ENCODE peak calls at places on chromosomes 16 and 17, in seven cellular contexts. C, P, M, U, Z, X and V are unnamed samples.

GRCh38 chr16:66516808-66517585 is 32.9 kb downstream of the TK2 start:
- DNase-seq in P (peak), Z (peak), U (peak), X (peak), M (peak), C (peak), V (peak)

GRCh38 chr16:58039829-58040495 is 14.4 kb downstream of the MMP15 start:
- DNase-seq in M (no peak), U (no peak), X (no peak), Z (no peak), C (no peak), P (no peak), V (no peak)

GRCh38 chr17:34252138-34252889 is 2.8 kb upstream of the CCL2 start:
- DNase-seq in C (no peak), M (no peak), P (peak), Z (peak), X (peak), U (peak), V (no peak)

GRCh38 chr17:68013385-68013784 is 17.1 kb upstream of the C17orf58 start:
- DNase-seq in M (no peak), Z (no peak), U (no peak), C (no peak), P (no peak), X (no peak), V (no peak)

GRCh38 chr17:28763137-28763799 is 19.5 kb downstream of the TRAF4 start:
- DNase-seq in P (no peak), X (no peak), M (no peak), U (no peak), Z (no peak), C (no peak), V (no peak)

GRCh38 chr17:79933863-79934652 is 94.8 kb upstream of the CBX4 start:
- DNase-seq in U (peak), X (peak), P (peak), M (no peak), Z (no peak), C (no peak), V (no peak)

GRCh38 chr16:54266363-54266955 is 20.1 kb downstream of the IRX3 start:
- DNase-seq in Z (no peak), C (no peak), U (no peak), M (no peak), P (no peak), X (no peak), V (no peak)

GRCh38 chr17:40095944-40096791 is 4.2 kb downstream of the NR1D1 start:
- DNase-seq in P (no peak), U (no peak), X (peak), C (peak), Z (no peak), M (peak), V (peak)

GRCh38 chr16:54654429-54654828 is 276.2 kb upstream of the IRX5 start:
- DNase-seq in M (no peak), U (no peak), Z (no peak), P (no peak), X (no peak), C (no peak), V (no peak)

GRCh38 chr17:40351185-40352043 is 13.1 kb downstream of the GJD3 start:
- DNase-seq in M (no peak), C (no peak), P (no peak), Z (no peak), U (no peak), X (no peak), V (no peak)

GRCh38 chr16:88768041-88768876 is 16.8 kb downstream of the PIEZO1 start:
- DNase-seq in P (no peak), Z (peak), U (no peak), C (no peak), M (no peak), X (no peak), V (no peak)

GRCh38 chr17:47785538-47786123 is 36.0 kb downstream of the OSBPL7 start:
- DNase-seq in Z (no peak), M (no peak), X (no peak), P (no peak), C (no peak), U (no peak), V (no peak)

GRCh38 chr17:58279736-58280479 is 827 bp downstream of the MPO start:
- DNase-seq in C (no peak), Z (no peak), X (no peak), P (no peak), M (no peak), U (no peak), V (no peak)

GRCh38 chr17:66190738-66191606 is 961 bp downstream of the CEP112 start:
- DNase-seq in M (no peak), U (peak), P (no peak), Z (peak), X (no peak), C (no peak), V (no peak)

GRCh38 chr16:75096730-75097129 is 19.9 kb downstream of the LDHD start:
- DNase-seq in C (no peak), U (no peak), X (no peak), M (no peak), P (no peak), Z (no peak), V (no peak)